ENCODE peak calls at places on chromosomes 1 and 21, in seven cellular contexts. One of them, this sample, is unnamed.

GRCh38 chr21:15441999-15442398 is 287.8 kb upstream of the USP25 start:
- DNase-seq in activated naive CD4-positive, alpha-beta T cell treated with anti-CD3 and anti-CD28 coated beads, Interleukin-2, amount 10 ng/mL, durations not matched to agents 7 days and 5 days: no peak
- DNase-seq in stimulated activated CD4-positive, alpha-beta T cell treated with anti-CD3 and anti-CD28 coated beads, TNF-alpha, amount 100 ng/mL, for 4 hours: no peak
- DNase-seq in activated T-cell treated with anti-CD3 and anti-CD28 coated beads, Interleukin-2, amount 50 U/mL, for 72 hours: no peak
- DNase-seq in germinal center: no peak
- DNase-seq in RWPE1: no peak
- DNase-seq in naive thymus-derived CD8-positive, alpha-beta T cell: no peak
- DNase-seq in this sample: no peak

GRCh38 chr1:46547481-46548383 is 3.7 kb downstream of the KNCN start:
- DNase-seq in activated naive CD4-positive, alpha-beta T cell treated with anti-CD3 and anti-CD28 coated beads, Interleukin-2, amount 10 ng/mL, durations not matched to agents 7 days and 5 days: peak
- DNase-seq in stimulated activated CD4-positive, alpha-beta T cell treated with anti-CD3 and anti-CD28 coated beads, TNF-alpha, amount 100 ng/mL, for 4 hours: no peak
- DNase-seq in activated T-cell treated with anti-CD3 and anti-CD28 coated beads, Interleukin-2, amount 50 U/mL, for 72 hours: no peak
- DNase-seq in germinal center: no peak
- DNase-seq in RWPE1: peak
- DNase-seq in naive thymus-derived CD8-positive, alpha-beta T cell: no peak
- DNase-seq in this sample: peak

GRCh38 chr1:232038704-232039103 is 412.1 kb downstream of the DISC1 start:
- DNase-seq in activated naive CD4-positive, alpha-beta T cell treated with anti-CD3 and anti-CD28 coated beads, Interleukin-2, amount 10 ng/mL, durations not matched to agents 7 days and 5 days: no peak
- DNase-seq in stimulated activated CD4-positive, alpha-beta T cell treated with anti-CD3 and anti-CD28 coated beads, TNF-alpha, amount 100 ng/mL, for 4 hours: no peak
- DNase-seq in activated T-cell treated with anti-CD3 and anti-CD28 coated beads, Interleukin-2, amount 50 U/mL, for 72 hours: no peak
- DNase-seq in germinal center: no peak
- DNase-seq in RWPE1: no peak
- DNase-seq in naive thymus-derived CD8-positive, alpha-beta T cell: no peak
- DNase-seq in this sample: no peak

GRCh38 chr1:36580524-36580923 is 97.8 kb upstream of the CSF3R start:
- DNase-seq in activated naive CD4-positive, alpha-beta T cell treated with anti-CD3 and anti-CD28 coated beads, Interleukin-2, amount 10 ng/mL, durations not matched to agents 7 days and 5 days: no peak
- DNase-seq in stimulated activated CD4-positive, alpha-beta T cell treated with anti-CD3 and anti-CD28 coated beads, TNF-alpha, amount 100 ng/mL, for 4 hours: no peak
- DNase-seq in activated T-cell treated with anti-CD3 and anti-CD28 coated beads, Interleukin-2, amount 50 U/mL, for 72 hours: no peak
- DNase-seq in germinal center: no peak
- DNase-seq in RWPE1: no peak
- DNase-seq in naive thymus-derived CD8-positive, alpha-beta T cell: no peak
- DNase-seq in this sample: no peak

GRCh38 chr1:86546787-86547221 is at the start of gene CLCA4:
- DNase-seq in activated naive CD4-positive, alpha-beta T cell treated with anti-CD3 and anti-CD28 coated beads, Interleukin-2, amount 10 ng/mL, durations not matched to agents 7 days and 5 days: no peak
- DNase-seq in stimulated activated CD4-positive, alpha-beta T cell treated with anti-CD3 and anti-CD28 coated beads, TNF-alpha, amount 100 ng/mL, for 4 hours: no peak
- DNase-seq in activated T-cell treated with anti-CD3 and anti-CD28 coated beads, Interleukin-2, amount 50 U/mL, for 72 hours: no peak
- DNase-seq in germinal center: no peak
- DNase-seq in RWPE1: peak
- DNase-seq in naive thymus-derived CD8-positive, alpha-beta T cell: no peak
- DNase-seq in this sample: no peak

GRCh38 chr1:17878837-17879236 is 123.7 kb downstream of the ACTL8 start:
- DNase-seq in activated naive CD4-positive, alpha-beta T cell treated with anti-CD3 and anti-CD28 coated beads, Interleukin-2, amount 10 ng/mL, durations not matched to agents 7 days and 5 days: no peak
- DNase-seq in stimulated activated CD4-positive, alpha-beta T cell treated with anti-CD3 and anti-CD28 coated beads, TNF-alpha, amount 100 ng/mL, for 4 hours: no peak
- DNase-seq in activated T-cell treated with anti-CD3 and anti-CD28 coated beads, Interleukin-2, amount 50 U/mL, for 72 hours: no peak
- DNase-seq in germinal center: no peak
- DNase-seq in RWPE1: peak
- DNase-seq in naive thymus-derived CD8-positive, alpha-beta T cell: no peak
- DNase-seq in this sample: no peak

GRCh38 chr1:29786195-29786594 is 549.9 kb downstream of the PTPRU start:
- DNase-seq in activated naive CD4-positive, alpha-beta T cell treated with anti-CD3 and anti-CD28 coated beads, Interleukin-2, amount 10 ng/mL, durations not matched to agents 7 days and 5 days: no peak
- DNase-seq in stimulated activated CD4-positive, alpha-beta T cell treated with anti-CD3 and anti-CD28 coated beads, TNF-alpha, amount 100 ng/mL, for 4 hours: no peak
- DNase-seq in activated T-cell treated with anti-CD3 and anti-CD28 coated beads, Interleukin-2, amount 50 U/mL, for 72 hours: no peak
- DNase-seq in germinal center: no peak
- DNase-seq in RWPE1: no peak
- DNase-seq in naive thymus-derived CD8-positive, alpha-beta T cell: no peak
- DNase-seq in this sample: no peak

GRCh38 chr1:35929730-35930592 is 944 bp upstream of the AGO3 start:
- DNase-seq in activated naive CD4-positive, alpha-beta T cell treated with anti-CD3 and anti-CD28 coated beads, Interleukin-2, amount 10 ng/mL, durations not matched to agents 7 days and 5 days: peak
- DNase-seq in stimulated activated CD4-positive, alpha-beta T cell treated with anti-CD3 and anti-CD28 coated beads, TNF-alpha, amount 100 ng/mL, for 4 hours: no peak
- DNase-seq in activated T-cell treated with anti-CD3 and anti-CD28 coated beads, Interleukin-2, amount 50 U/mL, for 72 hours: peak
- DNase-seq in germinal center: peak
- DNase-seq in RWPE1: peak
- DNase-seq in naive thymus-derived CD8-positive, alpha-beta T cell: peak
- DNase-seq in this sample: peak

GRCh38 chr1:228222548-228222947 is 14.7 kb downstream of the OBSCN start:
- DNase-seq in activated naive CD4-positive, alpha-beta T cell treated with anti-CD3 and anti-CD28 coated beads, Interleukin-2, amount 10 ng/mL, durations not matched to agents 7 days and 5 days: no peak
- DNase-seq in stimulated activated CD4-positive, alpha-beta T cell treated with anti-CD3 and anti-CD28 coated beads, TNF-alpha, amount 100 ng/mL, for 4 hours: no peak
- DNase-seq in activated T-cell treated with anti-CD3 and anti-CD28 coated beads, Interleukin-2, amount 50 U/mL, for 72 hours: no peak
- DNase-seq in germinal center: no peak
- DNase-seq in RWPE1: no peak
- DNase-seq in naive thymus-derived CD8-positive, alpha-beta T cell: no peak
- DNase-seq in this sample: no peak

GRCh38 chr1:185627136-185627535 is 107.1 kb upstream of the HMCN1 start:
- DNase-seq in activated naive CD4-positive, alpha-beta T cell treated with anti-CD3 and anti-CD28 coated beads, Interleukin-2, amount 10 ng/mL, durations not matched to agents 7 days and 5 days: no peak
- DNase-seq in stimulated activated CD4-positive, alpha-beta T cell treated with anti-CD3 and anti-CD28 coated beads, TNF-alpha, amount 100 ng/mL, for 4 hours: no peak
- DNase-seq in activated T-cell treated with anti-CD3 and anti-CD28 coated beads, Interleukin-2, amount 50 U/mL, for 72 hours: no peak
- DNase-seq in germinal center: no peak
- DNase-seq in RWPE1: no peak
- DNase-seq in naive thymus-derived CD8-positive, alpha-beta T cell: no peak
- DNase-seq in this sample: no peak

GRCh38 chr1:207963429-207964194 is 52.7 kb upstream of the CD34 start:
- DNase-seq in activated naive CD4-positive, alpha-beta T cell treated with anti-CD3 and anti-CD28 coated beads, Interleukin-2, amount 10 ng/mL, durations not matched to agents 7 days and 5 days: peak
- DNase-seq in stimulated activated CD4-positive, alpha-beta T cell treated with anti-CD3 and anti-CD28 coated beads, TNF-alpha, amount 100 ng/mL, for 4 hours: peak
- DNase-seq in activated T-cell treated with anti-CD3 and anti-CD28 coated beads, Interleukin-2, amount 50 U/mL, for 72 hours: peak
- DNase-seq in germinal center: peak
- DNase-seq in RWPE1: peak
- DNase-seq in naive thymus-derived CD8-positive, alpha-beta T cell: peak
- DNase-seq in this sample: peak

GRCh38 chr1:154290921-154291320 is 18.5 kb downstream of the HAX1 start:
- DNase-seq in activated naive CD4-positive, alpha-beta T cell treated with anti-CD3 and anti-CD28 coated beads, Interleukin-2, amount 10 ng/mL, durations not matched to agents 7 days and 5 days: no peak
- DNase-seq in stimulated activated CD4-positive, alpha-beta T cell treated with anti-CD3 and anti-CD28 coated beads, TNF-alpha, amount 100 ng/mL, for 4 hours: no peak
- DNase-seq in activated T-cell treated with anti-CD3 and anti-CD28 coated beads, Interleukin-2, amount 50 U/mL, for 72 hours: no peak
- DNase-seq in germinal center: no peak
- DNase-seq in RWPE1: no peak
- DNase-seq in naive thymus-derived CD8-positive, alpha-beta T cell: no peak
- DNase-seq in this sample: no peak

GRCh38 chr1:244367399-244368114 is 84.2 kb downstream of the ADSS2 start:
- DNase-seq in activated naive CD4-positive, alpha-beta T cell treated with anti-CD3 and anti-CD28 coated beads, Interleukin-2, amount 10 ng/mL, durations not matched to agents 7 days and 5 days: no peak
- DNase-seq in stimulated activated CD4-positive, alpha-beta T cell treated with anti-CD3 and anti-CD28 coated beads, TNF-alpha, amount 100 ng/mL, for 4 hours: no peak
- DNase-seq in activated T-cell treated with anti-CD3 and anti-CD28 coated beads, Interleukin-2, amount 50 U/mL, for 72 hours: no peak
- DNase-seq in germinal center: no peak
- DNase-seq in RWPE1: no peak
- DNase-seq in naive thymus-derived CD8-positive, alpha-beta T cell: no peak
- DNase-seq in this sample: no peak

GRCh38 chr1:100928128-100928527 is 32.2 kb downstream of the SLC30A7 start:
- DNase-seq in activated naive CD4-positive, alpha-beta T cell treated with anti-CD3 and anti-CD28 coated beads, Interleukin-2, amount 10 ng/mL, durations not matched to agents 7 days and 5 days: peak
- DNase-seq in stimulated activated CD4-positive, alpha-beta T cell treated with anti-CD3 and anti-CD28 coated beads, TNF-alpha, amount 100 ng/mL, for 4 hours: no peak
- DNase-seq in activated T-cell treated with anti-CD3 and anti-CD28 coated beads, Interleukin-2, amount 50 U/mL, for 72 hours: no peak
- DNase-seq in germinal center: no peak
- DNase-seq in RWPE1: no peak
- DNase-seq in naive thymus-derived CD8-positive, alpha-beta T cell: no peak
- DNase-seq in this sample: no peak

GRCh38 chr1:226181996-226182714 is 4.4 kb downstream of the ACBD3 start:
- DNase-seq in activated naive CD4-positive, alpha-beta T cell treated with anti-CD3 and anti-CD28 coated beads, Interleukin-2, amount 10 ng/mL, durations not matched to agents 7 days and 5 days: no peak
- DNase-seq in stimulated activated CD4-positive, alpha-beta T cell treated with anti-CD3 and anti-CD28 coated beads, TNF-alpha, amount 100 ng/mL, for 4 hours: no peak
- DNase-seq in activated T-cell treated with anti-CD3 and anti-CD28 coated beads, Interleukin-2, amount 50 U/mL, for 72 hours: no peak
- DNase-seq in germinal center: peak
- DNase-seq in RWPE1: peak
- DNase-seq in naive thymus-derived CD8-positive, alpha-beta T cell: no peak
- DNase-seq in this sample: no peak

GRCh38 chr1:67214420-67215174 is 48.3 kb downstream of the IL23R start:
- DNase-seq in activated naive CD4-positive, alpha-beta T cell treated with anti-CD3 and anti-CD28 coated beads, Interleukin-2, amount 10 ng/mL, durations not matched to agents 7 days and 5 days: peak
- DNase-seq in stimulated activated CD4-positive, alpha-beta T cell treated with anti-CD3 and anti-CD28 coated beads, TNF-alpha, amount 100 ng/mL, for 4 hours: no peak
- DNase-seq in activated T-cell treated with anti-CD3 and anti-CD28 coated beads, Interleukin-2, amount 50 U/mL, for 72 hours: peak
- DNase-seq in germinal center: peak
- DNase-seq in RWPE1: peak
- DNase-seq in naive thymus-derived CD8-positive, alpha-beta T cell: peak
- DNase-seq in this sample: peak

GRCh38 chr1:215789981-215790380 is 222.9 kb downstream of the KCTD3 start:
- DNase-seq in activated naive CD4-positive, alpha-beta T cell treated with anti-CD3 and anti-CD28 coated beads, Interleukin-2, amount 10 ng/mL, durations not matched to agents 7 days and 5 days: no peak
- DNase-seq in stimulated activated CD4-positive, alpha-beta T cell treated with anti-CD3 and anti-CD28 coated beads, TNF-alpha, amount 100 ng/mL, for 4 hours: no peak
- DNase-seq in activated T-cell treated with anti-CD3 and anti-CD28 coated beads, Interleukin-2, amount 50 U/mL, for 72 hours: no peak
- DNase-seq in germinal center: no peak
- DNase-seq in RWPE1: no peak
- DNase-seq in naive thymus-derived CD8-positive, alpha-beta T cell: no peak
- DNase-seq in this sample: no peak

GRCh38 chr1:12615166-12615915 is 2.7 kb downstream of the DHRS3 start:
- DNase-seq in activated naive CD4-positive, alpha-beta T cell treated with anti-CD3 and anti-CD28 coated beads, Interleukin-2, amount 10 ng/mL, durations not matched to agents 7 days and 5 days: no peak
- DNase-seq in stimulated activated CD4-positive, alpha-beta T cell treated with anti-CD3 and anti-CD28 coated beads, TNF-alpha, amount 100 ng/mL, for 4 hours: no peak
- DNase-seq in activated T-cell treated with anti-CD3 and anti-CD28 coated beads, Interleukin-2, amount 50 U/mL, for 72 hours: no peak
- DNase-seq in germinal center: no peak
- DNase-seq in RWPE1: no peak
- DNase-seq in naive thymus-derived CD8-positive, alpha-beta T cell: no peak
- DNase-seq in this sample: no peak

GRCh38 chr1:43618521-43619313 is 31.2 kb upstream of the KDM4A start:
- DNase-seq in activated naive CD4-positive, alpha-beta T cell treated with anti-CD3 and anti-CD28 coated beads, Interleukin-2, amount 10 ng/mL, durations not matched to agents 7 days and 5 days: peak
- DNase-seq in stimulated activated CD4-positive, alpha-beta T cell treated with anti-CD3 and anti-CD28 coated beads, TNF-alpha, amount 100 ng/mL, for 4 hours: no peak
- DNase-seq in activated T-cell treated with anti-CD3 and anti-CD28 coated beads, Interleukin-2, amount 50 U/mL, for 72 hours: no peak
- DNase-seq in germinal center: no peak
- DNase-seq in RWPE1: no peak
- DNase-seq in naive thymus-derived CD8-positive, alpha-beta T cell: no peak
- DNase-seq in this sample: no peak

GRCh38 chr1:46603481-46603857 is 599 bp downstream of the MKNK1 start:
- DNase-seq in activated naive CD4-positive, alpha-beta T cell treated with anti-CD3 and anti-CD28 coated beads, Interleukin-2, amount 10 ng/mL, durations not matched to agents 7 days and 5 days: no peak
- DNase-seq in stimulated activated CD4-positive, alpha-beta T cell treated with anti-CD3 and anti-CD28 coated beads, TNF-alpha, amount 100 ng/mL, for 4 hours: no peak
- DNase-seq in activated T-cell treated with anti-CD3 and anti-CD28 coated beads, Interleukin-2, amount 50 U/mL, for 72 hours: no peak
- DNase-seq in germinal center: no peak
- DNase-seq in RWPE1: no peak
- DNase-seq in naive thymus-derived CD8-positive, alpha-beta T cell: no peak
- DNase-seq in this sample: peak

GRCh38 chr1:170692866-170693575 is 29.1 kb downstream of the PRRX1 start:
- DNase-seq in activated naive CD4-positive, alpha-beta T cell treated with anti-CD3 and anti-CD28 coated beads, Interleukin-2, amount 10 ng/mL, durations not matched to agents 7 days and 5 days: no peak
- DNase-seq in stimulated activated CD4-positive, alpha-beta T cell treated with anti-CD3 and anti-CD28 coated beads, TNF-alpha, amount 100 ng/mL, for 4 hours: no peak
- DNase-seq in activated T-cell treated with anti-CD3 and anti-CD28 coated beads, Interleukin-2, amount 50 U/mL, for 72 hours: no peak
- DNase-seq in germinal center: no peak
- DNase-seq in RWPE1: peak
- DNase-seq in naive thymus-derived CD8-positive, alpha-beta T cell: no peak
- DNase-seq in this sample: no peak

GRCh38 chr1:226223786-226224244 is 351 bp downstream of the MIXL1 start:
- DNase-seq in activated naive CD4-positive, alpha-beta T cell treated with anti-CD3 and anti-CD28 coated beads, Interleukin-2, amount 10 ng/mL, durations not matched to agents 7 days and 5 days: peak
- DNase-seq in stimulated activated CD4-positive, alpha-beta T cell treated with anti-CD3 and anti-CD28 coated beads, TNF-alpha, amount 100 ng/mL, for 4 hours: no peak
- DNase-seq in activated T-cell treated with anti-CD3 and anti-CD28 coated beads, Interleukin-2, amount 50 U/mL, for 72 hours: peak
- DNase-seq in germinal center: peak
- DNase-seq in RWPE1: peak
- DNase-seq in naive thymus-derived CD8-positive, alpha-beta T cell: peak
- DNase-seq in this sample: peak

This sample was measured in activated CD8-positive, alpha-beta T cell treated with anti-CD3 and anti-CD28 coated beads, Interleukin-2, amount 10 ng/mL, durations not matched to agents 7 days and 5 days.